ENCODE peak calls at places on chromosomes 1 and 21, in four cellular contexts. J, U, T and Y are unnamed samples.
A peak's percentile ranks its signal among the peaks of the same experiment; 100 is the strongest.

GRCh38 chr21:39863111-39863510 is 4.1 kb upstream of the PCP4 start:
- DNase-seq in T (no peak), U (no peak), J (no peak), Y (no peak)

GRCh38 chr1:16387201-16388185 is 20.5 kb downstream of the SZRD1 start:
- DNase-seq in U (no peak), J (no peak), T (no peak), Y (no peak)

GRCh38 chr21:28899744-28900143 is 92.9 kb downstream of the LTN1 start:
- DNase-seq in U (no peak), T (no peak), J (no peak), Y (peak; percentile 53)

GRCh38 chr1:25879675-25880074 is 4.2 kb upstream of the PAQR7 start:
- DNase-seq in U (no peak), J (no peak), T (no peak), Y (no peak)

GRCh38 chr1:63010898-63011660 is 227.1 kb downstream of the ATG4C start:
- DNase-seq in U (no peak), T (no peak), J (no peak), Y (no peak)

GRCh38 chr1:67489643-67490042 is 59.4 kb upstream of the SERBP1 start:
- DNase-seq in J (no peak), U (peak; percentile 47), T (peak; percentile 40), Y (no peak)

GRCh38 chr1:27430903-27431653 is 38.7 kb downstream of the GPR3 start:
- DNase-seq in J (no peak), T (no peak), U (no peak), Y (peak; percentile 6)

GRCh38 chr1:25619101-25619890 is 2.7 kb downstream of the MAN1C1 start:
- DNase-seq in T (peak; percentile 52), U (peak; percentile 84), J (peak; percentile 84), Y (no peak)

GRCh38 chr1:7432102-7432895 is 338.8 kb upstream of the VAMP3 start:
- DNase-seq in J (no peak), T (no peak), U (no peak), Y (no peak)

GRCh38 chr1:197173571-197174482 is 27.4 kb upstream of the ASPM start:
- DNase-seq in J (no peak), T (peak; percentile 16), U (no peak), Y (peak; percentile 75)

GRCh38 chr1:182299728-182300581 is 91.6 kb downstream of the GLUL start:
- DNase-seq in J (no peak), T (peak; percentile 68), U (peak; percentile 3), Y (no peak)

GRCh38 chr1:27517907-27518718 is 28.1 kb upstream of the WASF2 start:
- DNase-seq in J (no peak), U (no peak), T (peak; percentile 83), Y (no peak)

GRCh38 chr1:58968360-58968952 is 184.6 kb upstream of the JUN start:
- DNase-seq in J (no peak), T (peak; percentile 57), U (no peak), Y (no peak)

GRCh38 chr1:108068141-108068540 is 103.2 kb upstream of the VAV3 start:
- DNase-seq in T (no peak), J (no peak), U (peak; percentile 61), Y (no peak)

GRCh38 chr1:97277891-97278662 is 556.5 kb downstream of the PTBP2 start:
- DNase-seq in J (no peak), U (no peak), T (no peak), Y (no peak)

GRCh38 chr1:11559211-11559970 is 80.4 kb downstream of the DISP3 start:
- DNase-seq in U (no peak), T (no peak), J (no peak), Y (no peak)

GRCh38 chr1:15153184-15153841 is at the start of gene TMEM51:
- DNase-seq in U (peak; percentile 91), J (peak; percentile 84), T (peak; percentile 93), Y (peak; percentile 19)

GRCh38 chr1:198330982-198331620 is 174.3 kb downstream of the NEK7 start:
- DNase-seq in T (no peak), U (peak; percentile 13), J (no peak), Y (no peak)

GRCh38 chr1:171267391-171267790 is 19.1 kb downstream of the FMO1 start:
- DNase-seq in U (no peak), T (peak; percentile 31), J (no peak), Y (no peak)

GRCh38 chr1:234915923-234916675 is 212.5 kb downstream of the TOMM20 start:
- DNase-seq in T (peak; percentile 58), U (no peak), J (no peak), Y (no peak)

GRCh38 chr1:147804942-147805723 is 44.7 kb upstream of the GJA5 start:
- DNase-seq in T (peak; percentile 19), U (no peak), J (no peak), Y (no peak)

GRCh38 chr21:32813265-32813903 is 41.8 kb upstream of the PAXBP1 start:
- DNase-seq in T (peak; percentile 48), U (peak; percentile 46), J (peak; percentile 46), Y (no peak)

GRCh38 chr1:167492509-167492910 is 25.8 kb downstream of the CD247 start:
- DNase-seq in T (no peak), J (no peak), U (no peak), Y (no peak)

GRCh38 chr21:34653522-34653921 is 15.3 kb upstream of the CLIC6 start:
- DNase-seq in T (no peak), U (no peak), J (no peak), Y (no peak)

GRCh38 chr1:1614204-1614953 is 921 bp upstream of the MIB2 start:
- DNase-seq in T (peak; percentile 88), U (no peak), J (peak; percentile 25), Y (peak; percentile 86)

DNA sequence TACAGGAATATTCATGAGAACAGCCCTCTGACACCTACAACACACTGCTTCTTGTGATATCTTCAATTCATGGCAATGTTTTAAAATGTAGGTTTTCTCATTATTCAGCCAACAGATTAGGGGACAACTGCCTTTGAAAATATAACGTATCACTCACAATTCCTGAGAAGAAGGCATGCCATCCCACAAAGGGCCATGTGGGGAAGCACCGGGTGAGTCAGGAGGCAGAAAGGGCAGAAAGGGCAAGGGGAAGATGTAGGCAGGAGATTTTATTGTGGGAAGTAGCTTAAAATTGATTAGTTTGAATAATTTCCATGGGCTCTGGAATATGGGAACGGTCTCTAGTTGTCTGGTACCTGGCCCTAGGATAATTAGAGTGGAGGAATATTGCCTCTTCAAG is 165.7 kb downstream of the HHIPL2 start:
- DNase-seq in U (no peak), T (no peak), J (no peak), Y (no peak)
- TF ChIP-seq CTCF in U (no peak), T (no peak), J (no peak), Y (peak; percentile 8)

GRCh38 chr1:55428236-55428635 is 213.1 kb upstream of the USP24 start:
- DNase-seq in U (no peak), J (no peak), T (no peak), Y (no peak)

GRCh38 chr1:55426619-55427018 is 211.5 kb upstream of the USP24 start:
- DNase-seq in T (peak; percentile 32), U (no peak), J (no peak), Y (no peak)

GRCh38 chr1:55427576-55427975 is 212.4 kb upstream of the USP24 start:
- DNase-seq in J (no peak), T (no peak), U (no peak), Y (no peak)

GRCh38 chr1:55426156-55426555 is 211.0 kb upstream of the USP24 start:
- DNase-seq in T (no peak), J (no peak), U (no peak), Y (no peak)

DNA sequence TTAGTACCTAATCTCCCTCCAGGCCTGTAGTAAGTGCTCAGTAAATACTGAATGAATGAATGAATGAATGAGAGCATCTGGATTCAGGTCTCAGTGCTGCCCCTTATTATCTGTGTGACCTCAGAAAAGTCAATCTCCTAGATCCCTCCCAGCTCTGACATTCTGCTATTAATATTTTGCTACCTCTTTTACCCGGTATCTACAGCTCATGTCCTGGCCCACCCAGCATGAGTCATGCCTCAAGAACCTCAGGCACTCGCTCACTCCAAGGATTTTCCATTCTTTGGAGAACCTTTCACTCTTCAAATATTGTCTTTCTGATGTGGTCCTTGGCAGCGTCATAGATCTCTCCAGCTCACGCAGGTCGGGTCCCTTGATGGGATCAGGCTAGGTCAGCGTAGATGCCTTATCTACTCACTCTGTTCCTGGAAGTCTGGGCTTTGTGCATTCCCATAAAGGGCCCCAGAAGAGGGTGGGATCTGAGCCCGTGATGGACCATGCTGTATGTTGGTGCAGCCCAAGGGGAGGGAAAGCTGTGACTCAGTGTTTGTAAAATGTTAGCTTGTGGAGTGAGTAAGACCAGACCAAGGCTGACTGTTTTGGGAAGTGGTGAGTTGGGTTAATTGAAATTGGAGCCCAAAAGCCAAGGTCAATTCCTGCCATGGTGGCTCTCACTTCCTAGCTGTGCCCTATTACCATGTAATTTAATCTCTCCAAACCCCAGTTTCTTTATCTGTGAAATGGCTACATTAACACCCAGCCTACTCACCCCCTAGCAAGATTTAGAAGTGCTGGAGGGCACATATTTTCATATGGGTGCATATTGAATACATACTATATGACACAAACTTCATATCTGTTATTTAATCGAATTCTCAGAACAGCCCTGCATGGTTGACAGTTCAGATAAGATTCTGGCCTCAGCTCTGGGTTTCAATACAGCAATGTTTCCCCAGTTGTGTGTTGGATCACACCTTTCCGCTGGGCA is 214.1 kb upstream of the USP24 start:
- DNase-seq in U (peak; percentile 7), T (peak; percentile 91), J (peak; percentile 38), Y (peak; percentile 100)
- H3K27ac ChIP-seq in U (no peak overlapping the region), T (peak overlapping the region; percentile 84), J (no peak overlapping the region), Y (peak overlapping the region; percentile 71)

DNA sequence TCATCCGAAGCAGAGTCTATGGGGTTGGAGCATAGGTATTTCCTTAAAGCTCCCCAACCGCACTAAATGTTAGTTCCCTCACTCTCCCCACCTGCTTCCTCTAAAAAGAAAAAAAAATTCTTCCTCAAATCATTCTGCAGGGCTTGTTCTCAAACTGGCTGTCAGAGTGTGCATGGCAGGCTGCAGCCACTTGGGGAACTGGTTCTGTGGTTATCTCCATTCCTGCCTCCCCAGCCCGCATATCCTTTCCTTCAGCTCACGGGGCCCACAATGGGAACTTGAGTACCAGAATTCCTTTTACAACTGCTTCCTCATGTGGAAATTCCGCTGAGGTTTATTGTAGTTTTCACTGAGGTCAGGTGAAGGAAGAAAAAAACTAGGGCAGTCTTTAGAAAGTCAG is 159.2 kb downstream of the PIGK start:
- DNase-seq in J (peak; percentile 80), U (peak; percentile 91), T (no peak), Y (no peak)
- TF ChIP-seq CTCF in J (peak; percentile 33), U (peak; percentile 11), T (no peak), Y (no peak)

GRCh38 chr1:18928985-18929384 is 26.6 kb upstream of the ALDH4A1 start:
- DNase-seq in U (no peak), J (no peak), T (no peak), Y (no peak)

GRCh38 chr1:18928406-18928805 is 26.1 kb upstream of the ALDH4A1 start:
- DNase-seq in U (no peak), T (no peak), J (no peak), Y (no peak)

GRCh38 chr1:18927082-18927653 is 24.8 kb upstream of the ALDH4A1 start:
- DNase-seq in J (no peak), T (no peak), U (no peak), Y (no peak)

GRCh38 chr1:18926315-18927081 is 24.1 kb upstream of the ALDH4A1 start:
- DNase-seq in T (peak; percentile 74), J (no peak), U (no peak), Y (peak; percentile 90)

DNA sequence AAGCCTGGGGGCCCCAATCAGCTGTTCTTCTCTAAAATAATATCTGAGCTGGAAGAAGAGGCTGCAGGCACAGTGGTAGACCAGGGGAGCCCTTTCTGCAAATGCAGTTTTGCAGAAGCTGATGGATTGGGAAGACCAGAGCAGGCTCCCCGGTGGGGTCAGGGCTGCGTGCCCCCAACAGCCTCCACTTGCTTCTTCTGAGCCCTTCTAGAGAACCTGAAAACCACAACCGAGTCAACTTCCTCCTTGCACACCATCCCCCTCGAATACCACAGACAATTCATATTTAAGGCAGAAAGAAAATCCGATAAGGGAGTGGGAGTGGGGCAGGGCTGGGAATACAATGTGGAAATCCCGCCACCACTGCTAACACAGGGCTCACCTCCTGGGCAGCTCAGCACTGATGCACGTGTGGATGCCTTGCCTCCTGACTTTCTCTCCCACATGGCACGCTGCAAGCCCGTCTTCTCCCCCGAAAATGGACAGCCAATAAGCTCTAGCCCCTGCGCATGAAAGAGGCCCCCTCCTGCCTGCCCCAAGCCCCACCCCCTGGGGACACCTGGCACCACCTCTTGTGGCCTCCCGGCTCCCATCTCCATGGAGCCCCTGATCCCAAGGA is 25.4 kb upstream of the ALDH4A1 start:
- DNase-seq in U (no peak), T (no peak), J (no peak), Y (no peak)
- H3K27ac ChIP-seq in U (no peak overlapping the region), T (no peak overlapping the region), J (no peak overlapping the region), Y (peak overlapping the region; percentile 62)